ENCODE peak calls at places on chromosome 22, in eight cellular contexts. One of them, this sample, is unnamed.

GRCh38 chr22:33038131-33038772 is 19.9 kb downstream of the SYN3 start:
- DNase-seq in cardiac muscle cell: no peak
- DNase-seq in endothelial cell of umbilical vein: no peak
- DNase-seq in HCT116: no peak
- DNase-seq in fibroblast of the aortic adventitia: no peak
- DNase-seq in CD8-positive, alpha-beta T cell: no peak
- DNase-seq in astrocyte of the spinal cord: no peak
- DNase-seq in brain microvascular endothelial cell: peak; percentile 2
- DNase-seq in this sample: no peak

GRCh38 chr22:31334329-31334728 is 11.8 kb downstream of the PATZ1 start:
- DNase-seq in endothelial cell of umbilical vein: no peak
- DNase-seq in HCT116: no peak
- DNase-seq in brain microvascular endothelial cell: no peak
- DNase-seq in astrocyte of the spinal cord: no peak
- DNase-seq in fibroblast of the aortic adventitia: no peak
- DNase-seq in CD8-positive, alpha-beta T cell: no peak
- DNase-seq in cardiac muscle cell: no peak
- DNase-seq in this sample: no peak

GRCh38 chr22:28855355-28856094 is 27.8 kb upstream of the ZNRF3 start:
- DNase-seq in fibroblast of the aortic adventitia: peak; percentile 87
- DNase-seq in endothelial cell of umbilical vein: peak; percentile 80
- DNase-seq in HCT116: peak; percentile 73
- DNase-seq in astrocyte of the spinal cord: peak; percentile 77
- DNase-seq in brain microvascular endothelial cell: peak; percentile 57
- DNase-seq in CD8-positive, alpha-beta T cell: peak; percentile 37
- DNase-seq in cardiac muscle cell: peak; percentile 71
- DNase-seq in this sample: no peak

GRCh38 chr22:29458551-29458950 is 20.2 kb downstream of the RFPL1 start:
- DNase-seq in HCT116: no peak
- DNase-seq in CD8-positive, alpha-beta T cell: no peak
- DNase-seq in cardiac muscle cell: no peak
- DNase-seq in fibroblast of the aortic adventitia: no peak
- DNase-seq in brain microvascular endothelial cell: no peak
- DNase-seq in endothelial cell of umbilical vein: no peak
- DNase-seq in astrocyte of the spinal cord: no peak
- DNase-seq in this sample: no peak

GRCh38 chr22:17130199-17130598 is 9.0 kb upstream of the TMEM121B start:
- DNase-seq in cardiac muscle cell: no peak
- DNase-seq in brain microvascular endothelial cell: no peak
- DNase-seq in CD8-positive, alpha-beta T cell: no peak
- DNase-seq in endothelial cell of umbilical vein: no peak
- DNase-seq in fibroblast of the aortic adventitia: no peak
- DNase-seq in HCT116: no peak
- DNase-seq in astrocyte of the spinal cord: no peak
- DNase-seq in this sample: no peak

GRCh38 chr22:29793396-29793795 is 26.2 kb downstream of the UQCR10 start:
- DNase-seq in CD8-positive, alpha-beta T cell: no peak
- DNase-seq in HCT116: no peak
- DNase-seq in brain microvascular endothelial cell: no peak
- DNase-seq in astrocyte of the spinal cord: no peak
- DNase-seq in endothelial cell of umbilical vein: no peak
- DNase-seq in fibroblast of the aortic adventitia: no peak
- DNase-seq in cardiac muscle cell: no peak
- DNase-seq in this sample: no peak

GRCh38 chr22:38938925-38939324 is 18.5 kb upstream of the APOBEC3A start:
- DNase-seq in fibroblast of the aortic adventitia: no peak
- DNase-seq in cardiac muscle cell: no peak
- DNase-seq in HCT116: no peak
- DNase-seq in endothelial cell of umbilical vein: no peak
- DNase-seq in astrocyte of the spinal cord: no peak
- DNase-seq in brain microvascular endothelial cell: no peak
- DNase-seq in CD8-positive, alpha-beta T cell: no peak
- DNase-seq in this sample: no peak

GRCh38 chr22:25358421-25359170 is 139.2 kb downstream of the CRYBB2 start:
- DNase-seq in CD8-positive, alpha-beta T cell: no peak
- DNase-seq in fibroblast of the aortic adventitia: no peak
- DNase-seq in cardiac muscle cell: no peak
- DNase-seq in astrocyte of the spinal cord: no peak
- DNase-seq in HCT116: no peak
- DNase-seq in brain microvascular endothelial cell: no peak
- DNase-seq in endothelial cell of umbilical vein: no peak
- DNase-seq in this sample: no peak

GRCh38 chr22:23749747-23750373 is 1.1 kb downstream of the ZNF70 start:
- DNase-seq in HCT116: no peak
- DNase-seq in astrocyte of the spinal cord: no peak
- DNase-seq in endothelial cell of umbilical vein: peak; percentile 67
- DNase-seq in cardiac muscle cell: no peak
- DNase-seq in brain microvascular endothelial cell: no peak
- DNase-seq in fibroblast of the aortic adventitia: peak; percentile 91
- DNase-seq in CD8-positive, alpha-beta T cell: no peak
- DNase-seq in this sample: no peak

GRCh38 chr22:39634530-39635399 is 64.2 kb downstream of the CACNA1I start:
- DNase-seq in fibroblast of the aortic adventitia: peak; percentile 81
- DNase-seq in HCT116: peak; percentile 80
- DNase-seq in brain microvascular endothelial cell: peak; percentile 79
- DNase-seq in astrocyte of the spinal cord: peak; percentile 87
- DNase-seq in cardiac muscle cell: no peak
- DNase-seq in endothelial cell of umbilical vein: peak; percentile 74
- DNase-seq in CD8-positive, alpha-beta T cell: no peak
- DNase-seq in this sample: no peak

GRCh38 chr22:32444068-32444467 is 20.2 kb downstream of the BPIFC start:
- DNase-seq in brain microvascular endothelial cell: no peak
- DNase-seq in fibroblast of the aortic adventitia: no peak
- DNase-seq in endothelial cell of umbilical vein: peak; percentile 5
- DNase-seq in HCT116: peak; percentile 34
- DNase-seq in cardiac muscle cell: no peak
- DNase-seq in CD8-positive, alpha-beta T cell: no peak
- DNase-seq in astrocyte of the spinal cord: no peak
- DNase-seq in this sample: no peak

GRCh38 chr22:31278643-31279326 is 13.5 kb downstream of the PIK3IP1 start:
- DNase-seq in HCT116: no peak
- DNase-seq in astrocyte of the spinal cord: no peak
- DNase-seq in cardiac muscle cell: no peak
- DNase-seq in CD8-positive, alpha-beta T cell: peak; percentile 66
- DNase-seq in endothelial cell of umbilical vein: no peak
- DNase-seq in brain microvascular endothelial cell: no peak
- DNase-seq in fibroblast of the aortic adventitia: no peak
- DNase-seq in this sample: peak; percentile 67

GRCh38 chr22:48373626-48374173 is 1454.0 kb downstream of the BRD1 start:
- DNase-seq in brain microvascular endothelial cell: no peak
- DNase-seq in endothelial cell of umbilical vein: no peak
- DNase-seq in cardiac muscle cell: no peak
- DNase-seq in HCT116: no peak
- DNase-seq in fibroblast of the aortic adventitia: no peak
- DNase-seq in astrocyte of the spinal cord: no peak
- DNase-seq in CD8-positive, alpha-beta T cell: no peak
- DNase-seq in this sample: no peak

GRCh38 chr22:31544481-31545480 is 48.4 kb downstream of the SFI1 start:
- DNase-seq in endothelial cell of umbilical vein: no peak
- DNase-seq in CD8-positive, alpha-beta T cell: no peak
- DNase-seq in brain microvascular endothelial cell: no peak
- DNase-seq in astrocyte of the spinal cord: no peak
- DNase-seq in fibroblast of the aortic adventitia: no peak
- DNase-seq in HCT116: no peak
- DNase-seq in cardiac muscle cell: no peak
- DNase-seq in this sample: no peak

DNA sequence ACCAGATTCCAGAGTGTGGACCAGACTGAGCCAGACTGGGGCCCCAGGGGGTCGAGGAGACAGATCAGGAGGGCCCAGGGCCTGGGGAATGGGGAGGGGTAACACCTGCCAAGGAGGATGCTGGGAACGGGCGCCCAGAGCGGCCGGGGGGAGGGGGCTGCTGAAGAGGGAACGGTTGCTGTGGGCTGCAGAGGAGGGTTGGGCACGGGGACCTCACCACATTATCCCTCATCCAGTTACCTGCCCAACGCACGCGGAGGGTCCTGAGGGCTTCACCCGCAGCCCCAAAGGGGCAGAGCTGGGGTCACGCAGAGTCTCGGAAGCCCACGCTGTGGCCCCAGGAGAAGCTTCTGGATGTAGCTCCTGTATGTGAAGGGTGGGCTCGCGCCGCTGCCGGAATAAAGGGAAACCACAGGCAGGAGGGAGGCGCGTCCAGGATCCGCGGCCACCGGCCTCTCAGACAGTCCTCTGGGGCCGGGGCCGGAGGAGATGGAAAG is 927 bp upstream of the SELENOO start:
- DNase-seq in cardiac muscle cell: peak; percentile 44
- DNase-seq in brain microvascular endothelial cell: no peak
- DNase-seq in astrocyte of the spinal cord: no peak
- DNase-seq in HCT116: no peak
- DNase-seq in CD8-positive, alpha-beta T cell: no peak
- DNase-seq in fibroblast of the aortic adventitia: no peak
- DNase-seq in endothelial cell of umbilical vein: no peak
- DNase-seq in this sample: no peak
- H3K4me3 ChIP-seq in cardiac muscle cell: peak overlapping the region; percentile 61
- H3K4me3 ChIP-seq in brain microvascular endothelial cell: peak overlapping the region; percentile 61
- H3K4me3 ChIP-seq in astrocyte of the spinal cord: peak overlapping the region; percentile 64
- H3K4me3 ChIP-seq in HCT116: peak overlapping the region; percentile 65
- H3K4me3 ChIP-seq in CD8-positive, alpha-beta T cell: peak overlapping the region; percentile 68
- H3K4me3 ChIP-seq in fibroblast of the aortic adventitia: peak overlapping the region; percentile 71
- H3K4me3 ChIP-seq in endothelial cell of umbilical vein: peak overlapping the region; percentile 75
- H3K4me3 ChIP-seq in this sample: peak overlapping the region; percentile 48

GRCh38 chr22:22712666-22713365 is 68.4 kb downstream of the GGTLC2 start:
- DNase-seq in brain microvascular endothelial cell: no peak
- DNase-seq in fibroblast of the aortic adventitia: no peak
- DNase-seq in CD8-positive, alpha-beta T cell: no peak
- DNase-seq in endothelial cell of umbilical vein: no peak
- DNase-seq in astrocyte of the spinal cord: no peak
- DNase-seq in cardiac muscle cell: no peak
- DNase-seq in HCT116: no peak
- DNase-seq in this sample: no peak

GRCh38 chr22:22711532-22711913 is 67.1 kb downstream of the GGTLC2 start:
- DNase-seq in endothelial cell of umbilical vein: no peak
- DNase-seq in cardiac muscle cell: no peak
- DNase-seq in brain microvascular endothelial cell: no peak
- DNase-seq in HCT116: no peak
- DNase-seq in CD8-positive, alpha-beta T cell: no peak
- DNase-seq in fibroblast of the aortic adventitia: no peak
- DNase-seq in astrocyte of the spinal cord: no peak
- DNase-seq in this sample: no peak

GRCh38 chr22:22710719-22711531 is 66.5 kb downstream of the GGTLC2 start:
- DNase-seq in endothelial cell of umbilical vein: peak; percentile 41
- DNase-seq in CD8-positive, alpha-beta T cell: peak; percentile 73
- DNase-seq in fibroblast of the aortic adventitia: peak; percentile 58
- DNase-seq in astrocyte of the spinal cord: no peak
- DNase-seq in HCT116: no peak
- DNase-seq in cardiac muscle cell: no peak
- DNase-seq in brain microvascular endothelial cell: peak; percentile 7
- DNase-seq in this sample: peak; percentile 46

GRCh38 chr22:22713416-22713815 is 69.0 kb downstream of the GGTLC2 start:
- DNase-seq in fibroblast of the aortic adventitia: no peak
- DNase-seq in cardiac muscle cell: no peak
- DNase-seq in CD8-positive, alpha-beta T cell: no peak
- DNase-seq in brain microvascular endothelial cell: no peak
- DNase-seq in endothelial cell of umbilical vein: no peak
- DNase-seq in astrocyte of the spinal cord: no peak
- DNase-seq in HCT116: no peak
- DNase-seq in this sample: no peak

DNA sequence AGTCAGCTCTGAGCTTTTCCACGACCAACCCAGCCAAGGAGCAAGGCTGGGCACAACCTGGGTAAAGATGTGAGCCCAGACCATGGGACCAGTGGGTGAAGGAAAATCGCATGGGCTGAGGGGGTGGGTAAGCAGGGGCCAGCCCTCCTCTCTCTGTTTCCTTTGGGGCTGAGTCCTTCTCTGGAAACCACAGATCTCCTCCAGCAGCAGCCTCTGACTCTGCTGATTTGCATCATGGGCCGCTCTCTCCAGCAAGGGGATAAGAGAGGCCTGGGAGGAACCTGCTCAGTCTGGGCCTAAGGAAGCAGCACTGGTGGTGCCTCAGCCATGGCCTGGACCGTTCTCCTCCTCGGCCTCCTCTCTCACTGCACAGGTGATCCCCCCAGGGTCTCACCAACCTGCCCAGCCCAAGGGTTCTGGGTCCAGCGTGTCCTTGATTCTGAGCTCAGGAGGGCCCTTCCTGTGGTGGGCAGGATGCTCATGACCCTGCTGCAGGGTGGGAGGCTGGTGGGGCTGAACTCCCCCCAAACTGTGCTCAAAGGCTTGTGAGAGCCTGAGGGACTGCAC is 67.8 kb downstream of the GGTLC2 start:
- DNase-seq in cardiac muscle cell: no peak
- DNase-seq in fibroblast of the aortic adventitia: no peak
- DNase-seq in astrocyte of the spinal cord: no peak
- DNase-seq in endothelial cell of umbilical vein: no peak
- DNase-seq in brain microvascular endothelial cell: no peak
- DNase-seq in HCT116: no peak
- DNase-seq in CD8-positive, alpha-beta T cell: no peak
- DNase-seq in this sample: no peak
- H3K4me3 ChIP-seq in cardiac muscle cell: no peak overlapping the region
- H3K4me3 ChIP-seq in fibroblast of the aortic adventitia: no peak overlapping the region
- H3K4me3 ChIP-seq in astrocyte of the spinal cord: no peak overlapping the region
- H3K4me3 ChIP-seq in endothelial cell of umbilical vein: no peak overlapping the region
- H3K4me3 ChIP-seq in brain microvascular endothelial cell: no peak overlapping the region
- H3K4me3 ChIP-seq in HCT116: no peak overlapping the region
- H3K4me3 ChIP-seq in CD8-positive, alpha-beta T cell: no peak overlapping the region
- H3K4me3 ChIP-seq in this sample: no peak overlapping the region

GRCh38 chr22:20238567-20239062 is 29.5 kb downstream of the RTN4R start:
- DNase-seq in astrocyte of the spinal cord: no peak
- DNase-seq in cardiac muscle cell: peak; percentile 67
- DNase-seq in fibroblast of the aortic adventitia: peak; percentile 6
- DNase-seq in HCT116: peak; percentile 13
- DNase-seq in endothelial cell of umbilical vein: peak; percentile 30
- DNase-seq in CD8-positive, alpha-beta T cell: peak; percentile 56
- DNase-seq in brain microvascular endothelial cell: no peak
- DNase-seq in this sample: no peak
- H3K4me3 ChIP-seq in astrocyte of the spinal cord: no peak overlapping the region
- H3K4me3 ChIP-seq in cardiac muscle cell: no peak overlapping the region
- H3K4me3 ChIP-seq in fibroblast of the aortic adventitia: no peak overlapping the region
- H3K4me3 ChIP-seq in HCT116: no peak overlapping the region
- H3K4me3 ChIP-seq in endothelial cell of umbilical vein: no peak overlapping the region
- H3K4me3 ChIP-seq in CD8-positive, alpha-beta T cell: no peak overlapping the region
- H3K4me3 ChIP-seq in brain microvascular endothelial cell: no peak overlapping the region
- H3K4me3 ChIP-seq in this sample: no peak overlapping the region

DNA sequence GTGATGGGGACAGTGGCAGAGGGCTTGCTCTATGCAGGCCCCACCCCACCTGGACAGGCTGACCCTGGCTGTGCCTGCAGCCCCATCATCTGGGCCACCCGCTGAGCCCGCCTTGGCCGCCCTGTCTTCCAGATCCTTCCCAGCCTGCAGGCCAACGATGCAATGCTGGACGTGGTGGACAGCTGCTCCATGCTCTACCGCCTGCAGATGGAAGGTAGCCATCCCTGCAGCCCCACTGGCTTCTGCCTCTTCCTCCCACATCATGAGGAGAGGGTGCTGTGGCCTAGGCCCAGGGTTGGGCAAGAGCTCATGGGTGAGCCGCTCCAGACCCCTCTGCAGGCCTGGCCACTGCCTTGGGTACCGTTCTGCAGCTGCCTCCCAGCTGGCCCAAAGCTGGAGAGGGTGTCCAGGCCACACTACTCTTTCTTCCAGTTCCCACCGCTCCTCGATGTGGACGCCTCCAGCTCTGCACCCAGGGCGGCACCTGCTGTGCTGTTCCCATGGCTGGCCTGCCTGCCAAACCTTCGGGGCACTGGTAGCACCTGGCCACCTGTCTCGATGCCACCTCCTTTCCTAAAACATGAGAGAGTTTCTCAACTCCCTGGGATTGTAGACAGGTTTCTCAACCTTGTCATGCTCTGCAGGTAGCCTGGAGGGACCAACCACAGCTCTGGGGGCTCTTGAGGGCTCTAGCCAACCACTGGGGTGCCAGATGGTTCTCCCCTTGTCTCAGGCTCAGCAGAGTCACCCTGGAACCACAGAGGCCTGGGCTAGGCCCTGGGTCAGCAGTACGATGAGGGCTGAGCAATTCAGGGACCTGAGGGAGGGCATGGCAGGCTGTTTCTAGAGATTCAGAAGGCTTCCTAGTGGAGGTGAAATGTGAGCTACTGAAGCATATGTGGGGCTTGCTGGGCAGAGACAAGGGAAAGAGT is 9.5 kb upstream of the GTSE1 start:
- DNase-seq in HCT116: no peak
- DNase-seq in endothelial cell of umbilical vein: no peak
- DNase-seq in brain microvascular endothelial cell: no peak
- DNase-seq in fibroblast of the aortic adventitia: no peak
- DNase-seq in CD8-positive, alpha-beta T cell: no peak
- DNase-seq in astrocyte of the spinal cord: no peak
- DNase-seq in cardiac muscle cell: no peak
- DNase-seq in this sample: no peak
- H3K4me3 ChIP-seq in HCT116: no peak overlapping the region
- H3K4me3 ChIP-seq in endothelial cell of umbilical vein: no peak overlapping the region
- H3K4me3 ChIP-seq in brain microvascular endothelial cell: no peak overlapping the region
- H3K4me3 ChIP-seq in fibroblast of the aortic adventitia: no peak overlapping the region
- H3K4me3 ChIP-seq in CD8-positive, alpha-beta T cell: no peak overlapping the region
- H3K4me3 ChIP-seq in astrocyte of the spinal cord: no peak overlapping the region
- H3K4me3 ChIP-seq in cardiac muscle cell: no peak overlapping the region
- H3K4me3 ChIP-seq in this sample: no peak overlapping the region

This sample was measured in naive thymus-derived CD4-positive, alpha-beta T cell.